ENCODE peak calls at places on chromosomes 6 and 20, in seven cellular contexts. One of them, this sample, is unnamed.

GRCh38 chr6:111185954-111186353 is 98.7 kb downstream of the SLC16A10 start:
- DNase-seq in AG10803: no peak
- DNase-seq in small intestine: no peak
- DNase-seq in colonic mucosa: no peak
- DNase-seq in cardiac muscle cell: no peak
- DNase-seq in BJ: no peak
- DNase-seq in astrocyte of the cerebellum: no peak
- DNase-seq in this sample: no peak

GRCh38 chr6:20058912-20059311 is 153.4 kb downstream of the MBOAT1 start:
- DNase-seq in AG10803: no peak
- DNase-seq in small intestine: no peak
- DNase-seq in colonic mucosa: no peak
- DNase-seq in cardiac muscle cell: no peak
- DNase-seq in BJ: no peak
- DNase-seq in astrocyte of the cerebellum: no peak
- DNase-seq in this sample: no peak

GRCh38 chr6:169291639-169292339 is 38.1 kb upstream of the THBS2 start:
- DNase-seq in AG10803: no peak
- DNase-seq in small intestine: no peak
- DNase-seq in colonic mucosa: no peak
- DNase-seq in cardiac muscle cell: no peak
- DNase-seq in BJ: no peak
- DNase-seq in astrocyte of the cerebellum: no peak
- DNase-seq in this sample: no peak

GRCh38 chr6:160431231-160431630 is 83.1 kb downstream of the SLC22A3 start:
- DNase-seq in AG10803: peak; percentile 95
- DNase-seq in small intestine: no peak
- DNase-seq in colonic mucosa: no peak
- DNase-seq in cardiac muscle cell: no peak
- DNase-seq in BJ: peak; percentile 69
- DNase-seq in astrocyte of the cerebellum: peak; percentile 97
- DNase-seq in this sample: peak; percentile 4

GRCh38 chr20:21322921-21323321 is 19.8 kb downstream of the XRN2 start:
- DNase-seq in AG10803: no peak
- DNase-seq in small intestine: no peak
- DNase-seq in colonic mucosa: no peak
- DNase-seq in cardiac muscle cell: no peak
- DNase-seq in BJ: no peak
- DNase-seq in astrocyte of the cerebellum: no peak
- DNase-seq in this sample: no peak

GRCh38 chr6:106168097-106168888 is 82.2 kb downstream of the PRDM1 start:
- DNase-seq in AG10803: peak; percentile 41
- DNase-seq in small intestine: no peak
- DNase-seq in colonic mucosa: no peak
- DNase-seq in cardiac muscle cell: no peak
- DNase-seq in BJ: no peak
- DNase-seq in astrocyte of the cerebellum: no peak
- DNase-seq in this sample: no peak

GRCh38 chr6:13089296-13089994 is 238.9 kb downstream of the TBC1D7 start:
- DNase-seq in AG10803: peak; percentile 35
- DNase-seq in small intestine: no peak
- DNase-seq in colonic mucosa: no peak
- DNase-seq in cardiac muscle cell: no peak
- DNase-seq in BJ: no peak
- DNase-seq in astrocyte of the cerebellum: no peak
- DNase-seq in this sample: no peak

GRCh38 chr20:39849664-39850063 is 839.4 kb downstream of the MAFB start:
- DNase-seq in AG10803: peak; percentile 95
- DNase-seq in small intestine: peak; percentile 12
- DNase-seq in colonic mucosa: peak; percentile 54
- DNase-seq in cardiac muscle cell: peak; percentile 54
- DNase-seq in BJ: peak; percentile 78
- DNase-seq in astrocyte of the cerebellum: peak; percentile 81
- DNase-seq in this sample: peak; percentile 74

GRCh38 chr6:119683022-119683421 is 333.5 kb upstream of the MAN1A1 start:
- DNase-seq in AG10803: no peak
- DNase-seq in small intestine: no peak
- DNase-seq in colonic mucosa: no peak
- DNase-seq in cardiac muscle cell: no peak
- DNase-seq in BJ: no peak
- DNase-seq in astrocyte of the cerebellum: peak; percentile 6
- DNase-seq in this sample: no peak

GRCh38 chr6:105014954-105015353 is 58.0 kb downstream of the LIN28B start:
- DNase-seq in AG10803: no peak
- DNase-seq in small intestine: no peak
- DNase-seq in colonic mucosa: no peak
- DNase-seq in cardiac muscle cell: no peak
- DNase-seq in BJ: no peak
- DNase-seq in astrocyte of the cerebellum: no peak
- DNase-seq in this sample: no peak

GRCh38 chr20:49345538-49345937 is 67.7 kb upstream of the ZNFX1 start:
- DNase-seq in AG10803: peak; percentile 93
- DNase-seq in small intestine: no peak
- DNase-seq in colonic mucosa: no peak
- DNase-seq in cardiac muscle cell: no peak
- DNase-seq in BJ: peak; percentile 66
- DNase-seq in astrocyte of the cerebellum: no peak
- DNase-seq in this sample: no peak

GRCh38 chr6:153272201-153272980 is 141.3 kb upstream of the RGS17 start:
- DNase-seq in AG10803: no peak
- DNase-seq in small intestine: no peak
- DNase-seq in colonic mucosa: no peak
- DNase-seq in cardiac muscle cell: no peak
- DNase-seq in BJ: no peak
- DNase-seq in astrocyte of the cerebellum: no peak
- DNase-seq in this sample: no peak

GRCh38 chr6:968791-969190 is 275.9 kb upstream of the EXOC2 start:
- DNase-seq in AG10803: no peak
- DNase-seq in small intestine: no peak
- DNase-seq in colonic mucosa: no peak
- DNase-seq in cardiac muscle cell: no peak
- DNase-seq in BJ: no peak
- DNase-seq in astrocyte of the cerebellum: no peak
- DNase-seq in this sample: no peak

GRCh38 chr6:112743343-112743742 is 396.2 kb downstream of the RFPL4B start:
- DNase-seq in AG10803: no peak
- DNase-seq in small intestine: no peak
- DNase-seq in colonic mucosa: no peak
- DNase-seq in cardiac muscle cell: no peak
- DNase-seq in BJ: no peak
- DNase-seq in astrocyte of the cerebellum: no peak
- DNase-seq in this sample: no peak

GRCh38 chr6:72374172-72374571 is 247.7 kb upstream of the KCNQ5 start:
- DNase-seq in AG10803: no peak
- DNase-seq in small intestine: no peak
- DNase-seq in colonic mucosa: no peak
- DNase-seq in cardiac muscle cell: no peak
- DNase-seq in BJ: no peak
- DNase-seq in astrocyte of the cerebellum: no peak
- DNase-seq in this sample: no peak

GRCh38 chr6:127182501-127182900 is 64.0 kb downstream of the RSPO3 start:
- DNase-seq in AG10803: peak; percentile 96
- DNase-seq in small intestine: no peak
- DNase-seq in colonic mucosa: no peak
- DNase-seq in cardiac muscle cell: no peak
- DNase-seq in BJ: peak; percentile 80
- DNase-seq in astrocyte of the cerebellum: no peak
- DNase-seq in this sample: peak; percentile 78

GRCh38 chr6:19896580-19897010 is 59.4 kb downstream of the ID4 start:
- DNase-seq in AG10803: no peak
- DNase-seq in small intestine: no peak
- DNase-seq in colonic mucosa: no peak
- DNase-seq in cardiac muscle cell: no peak
- DNase-seq in BJ: no peak
- DNase-seq in astrocyte of the cerebellum: no peak
- DNase-seq in this sample: no peak

GRCh38 chr6:43803055-43803782 is 33.2 kb downstream of the VEGFA start:
- DNase-seq in AG10803: peak; percentile 61
- DNase-seq in small intestine: no peak
- DNase-seq in colonic mucosa: no peak
- DNase-seq in cardiac muscle cell: no peak
- DNase-seq in BJ: no peak
- DNase-seq in astrocyte of the cerebellum: no peak
- DNase-seq in this sample: no peak

GRCh38 chr6:112289039-112289566 is 34.7 kb upstream of the LAMA4 start:
- DNase-seq in AG10803: peak; percentile 92
- DNase-seq in small intestine: no peak
- DNase-seq in colonic mucosa: peak; percentile 43
- DNase-seq in cardiac muscle cell: peak; percentile 23
- DNase-seq in BJ: no peak
- DNase-seq in astrocyte of the cerebellum: peak; percentile 93
- DNase-seq in this sample: peak; percentile 79

GRCh38 chr6:15936503-15936902 is 192.4 kb upstream of the MYLIP start:
- DNase-seq in AG10803: no peak
- DNase-seq in small intestine: peak; percentile 14
- DNase-seq in colonic mucosa: no peak
- DNase-seq in cardiac muscle cell: no peak
- DNase-seq in BJ: no peak
- DNase-seq in astrocyte of the cerebellum: no peak
- DNase-seq in this sample: no peak

GRCh38 chr6:98975331-98975891 is 27.7 kb upstream of the FBXL4 start:
- DNase-seq in AG10803: no peak
- DNase-seq in small intestine: no peak
- DNase-seq in colonic mucosa: no peak
- DNase-seq in cardiac muscle cell: no peak
- DNase-seq in BJ: no peak
- DNase-seq in astrocyte of the cerebellum: no peak
- DNase-seq in this sample: no peak

GRCh38 chr6:168133186-168133585 is 54.2 kb upstream of the FRMD1 start:
- DNase-seq in AG10803: peak; percentile 44
- DNase-seq in small intestine: no peak
- DNase-seq in colonic mucosa: peak; percentile 17
- DNase-seq in cardiac muscle cell: no peak
- DNase-seq in BJ: peak; percentile 2
- DNase-seq in astrocyte of the cerebellum: peak; percentile 29
- DNase-seq in this sample: no peak

DNA sequence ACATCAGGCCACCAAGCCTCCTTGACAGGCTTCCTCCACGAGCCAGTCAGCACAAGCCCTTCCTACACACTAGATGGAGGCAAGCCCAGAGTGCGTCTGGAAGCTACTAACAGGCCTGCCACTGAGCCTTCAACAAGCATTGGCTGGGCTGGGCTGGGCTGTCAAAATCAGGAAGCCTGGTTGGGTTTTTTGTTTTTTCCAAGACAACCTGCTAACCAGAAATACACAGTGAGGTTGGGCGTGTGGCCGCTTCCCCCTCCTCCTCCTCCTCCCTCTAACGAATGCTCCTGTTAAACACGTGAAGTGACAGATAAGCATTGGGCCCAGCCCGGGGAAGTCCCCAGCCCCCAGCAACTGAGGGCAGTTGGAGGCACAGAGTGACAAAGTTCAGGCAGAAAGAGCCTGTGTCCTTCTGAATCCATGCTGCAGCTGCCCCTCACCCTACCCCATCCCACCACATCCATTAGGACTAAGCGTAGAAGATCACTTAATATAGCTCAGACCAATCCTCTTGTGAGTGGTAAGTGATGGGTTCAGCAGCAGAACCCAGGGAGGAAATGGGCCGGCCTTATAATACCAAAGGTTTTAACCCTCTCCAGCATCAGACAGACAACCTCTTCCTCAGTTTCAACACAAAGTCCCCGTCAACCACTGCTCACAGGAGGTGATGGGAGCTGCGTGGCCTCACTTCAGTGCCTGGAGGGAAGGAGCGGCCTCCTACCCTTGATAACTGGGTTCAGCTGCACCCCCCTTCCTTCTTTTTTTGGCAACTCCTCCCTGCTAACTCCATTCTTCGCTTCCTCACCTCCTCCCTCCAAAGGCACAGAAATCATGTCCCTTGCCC is 1.1 kb downstream of the NFATC2 start:
- DNase-seq in AG10803: peak; percentile 78
- DNase-seq in small intestine: peak; percentile 86
- DNase-seq in colonic mucosa: peak; percentile 82
- DNase-seq in cardiac muscle cell: peak; percentile 95
- DNase-seq in BJ: no peak
- DNase-seq in astrocyte of the cerebellum: no peak
- DNase-seq in this sample: no peak
- H3K4me3 ChIP-seq in AG10803: no peak overlapping the region
- H3K4me3 ChIP-seq in small intestine: peak overlapping the region; percentile 94
- H3K4me3 ChIP-seq in colonic mucosa: peak overlapping the region; percentile 65
- H3K4me3 ChIP-seq in cardiac muscle cell: peak overlapping the region; percentile 86
- H3K4me3 ChIP-seq in BJ: no peak overlapping the region
- H3K4me3 ChIP-seq in astrocyte of the cerebellum: no peak overlapping the region
- H3K4me3 ChIP-seq in this sample: no peak overlapping the region

GRCh38 chr6:36907781-36908180 is 22.0 kb downstream of the C6orf89 start:
- DNase-seq in AG10803: no peak
- DNase-seq in small intestine: no peak
- DNase-seq in colonic mucosa: no peak
- DNase-seq in cardiac muscle cell: no peak
- DNase-seq in BJ: no peak
- DNase-seq in astrocyte of the cerebellum: peak; percentile 31
- DNase-seq in this sample: no peak
- H3K4me3 ChIP-seq in AG10803: no peak overlapping the region
- H3K4me3 ChIP-seq in small intestine: no peak overlapping the region
- H3K4me3 ChIP-seq in colonic mucosa: no peak overlapping the region
- H3K4me3 ChIP-seq in cardiac muscle cell: no peak overlapping the region
- H3K4me3 ChIP-seq in BJ: no peak overlapping the region
- H3K4me3 ChIP-seq in astrocyte of the cerebellum: no peak overlapping the region
- H3K4me3 ChIP-seq in this sample: no peak overlapping the region

GRCh38 chr6:75081920-75082319 is 123.9 kb downstream of the COL12A1 start:
- DNase-seq in AG10803: peak; percentile 50
- DNase-seq in small intestine: no peak
- DNase-seq in colonic mucosa: no peak
- DNase-seq in cardiac muscle cell: no peak
- DNase-seq in BJ: peak; percentile 13
- DNase-seq in astrocyte of the cerebellum: no peak
- DNase-seq in this sample: no peak

GRCh38 chr6:75089921-75090320 is 115.9 kb downstream of the COL12A1 start:
- DNase-seq in AG10803: no peak
- DNase-seq in small intestine: no peak
- DNase-seq in colonic mucosa: no peak
- DNase-seq in cardiac muscle cell: no peak
- DNase-seq in BJ: no peak
- DNase-seq in astrocyte of the cerebellum: no peak
- DNase-seq in this sample: no peak

GRCh38 chr6:75081047-75081446 is 124.8 kb downstream of the COL12A1 start:
- DNase-seq in AG10803: no peak
- DNase-seq in small intestine: no peak
- DNase-seq in colonic mucosa: no peak
- DNase-seq in cardiac muscle cell: no peak
- DNase-seq in BJ: no peak
- DNase-seq in astrocyte of the cerebellum: no peak
- DNase-seq in this sample: no peak

GRCh38 chr6:75086236-75086635 is 119.6 kb downstream of the COL12A1 start:
- DNase-seq in AG10803: no peak
- DNase-seq in small intestine: no peak
- DNase-seq in colonic mucosa: no peak
- DNase-seq in cardiac muscle cell: no peak
- DNase-seq in BJ: no peak
- DNase-seq in astrocyte of the cerebellum: no peak
- DNase-seq in this sample: no peak

GRCh38 chr6:75084872-75085381 is 120.9 kb downstream of the COL12A1 start:
- DNase-seq in AG10803: no peak
- DNase-seq in small intestine: peak; percentile 22
- DNase-seq in colonic mucosa: no peak
- DNase-seq in cardiac muscle cell: no peak
- DNase-seq in BJ: no peak
- DNase-seq in astrocyte of the cerebellum: no peak
- DNase-seq in this sample: no peak
- H3K4me3 ChIP-seq in AG10803: no peak overlapping the region
- H3K4me3 ChIP-seq in small intestine: peak overlapping the region; percentile 30
- H3K4me3 ChIP-seq in colonic mucosa: peak overlapping the region; percentile 1
- H3K4me3 ChIP-seq in cardiac muscle cell: no peak overlapping the region
- H3K4me3 ChIP-seq in BJ: no peak overlapping the region
- H3K4me3 ChIP-seq in astrocyte of the cerebellum: no peak overlapping the region
- H3K4me3 ChIP-seq in this sample: no peak overlapping the region

GRCh38 chr6:29678114-29678513 is 2.8 kb downstream of the ZFP57 start:
- DNase-seq in AG10803: no peak
- DNase-seq in small intestine: no peak
- DNase-seq in colonic mucosa: no peak
- DNase-seq in cardiac muscle cell: no peak
- DNase-seq in BJ: no peak
- DNase-seq in astrocyte of the cerebellum: no peak
- DNase-seq in this sample: no peak
- H3K4me3 ChIP-seq in AG10803: no peak overlapping the region
- H3K4me3 ChIP-seq in small intestine: no peak overlapping the region
- H3K4me3 ChIP-seq in colonic mucosa: no peak overlapping the region
- H3K4me3 ChIP-seq in cardiac muscle cell: no peak overlapping the region
- H3K4me3 ChIP-seq in BJ: no peak overlapping the region
- H3K4me3 ChIP-seq in astrocyte of the cerebellum: no peak overlapping the region
- H3K4me3 ChIP-seq in this sample: no peak overlapping the region

This sample was measured in AG04449.